ENCODE peak calls at places on chromosome 17, in five cellular contexts. One of them, this sample, is unnamed.
A peak's percentile ranks its signal among the peaks of the same experiment; 100 is the strongest.

GRCh38 chr17:1154704-1155103 is 25.1 kb downstream of the ABR start:
- DNase-seq in HT1080: no peak
- DNase-seq in DMS53: no peak
- DNase-seq in fibroblast of lung: no peak
- DNase-seq in CD4-positive, alpha-beta T cell: no peak
- DNase-seq in this sample: no peak

GRCh38 chr17:40303009-40303657 is 5.8 kb upstream of the RARA start:
- DNase-seq in HT1080: peak; percentile 66
- DNase-seq in DMS53: peak; percentile 67
- DNase-seq in fibroblast of lung: peak; percentile 85
- DNase-seq in CD4-positive, alpha-beta T cell: no peak
- DNase-seq in this sample: peak; percentile 48

GRCh38 chr17:83078378-83079339 is 750 bp upstream of the METRNL start:
- DNase-seq in HT1080: no peak
- DNase-seq in DMS53: peak; percentile 60
- DNase-seq in fibroblast of lung: no peak
- DNase-seq in CD4-positive, alpha-beta T cell: no peak
- DNase-seq in this sample: no peak

GRCh38 chr17:4477286-4477791 is 21.3 kb upstream of the SPNS2 start:
- DNase-seq in HT1080: no peak
- DNase-seq in DMS53: no peak
- DNase-seq in fibroblast of lung: no peak
- DNase-seq in CD4-positive, alpha-beta T cell: no peak
- DNase-seq in this sample: no peak

GRCh38 chr17:11986939-11987329 is 10.3 kb downstream of the ZNF18 start:
- DNase-seq in HT1080: peak; percentile 54
- DNase-seq in DMS53: peak; percentile 42
- DNase-seq in fibroblast of lung: peak; percentile 71
- DNase-seq in CD4-positive, alpha-beta T cell: no peak
- DNase-seq in this sample: peak; percentile 35

GRCh38 chr17:34306466-34306865 is 12.8 kb upstream of the CCL8 start:
- DNase-seq in HT1080: peak; percentile 44
- DNase-seq in DMS53: no peak
- DNase-seq in fibroblast of lung: peak; percentile 70
- DNase-seq in CD4-positive, alpha-beta T cell: no peak
- DNase-seq in this sample: peak; percentile 47

GRCh38 chr17:79937435-79937870 is 98.2 kb upstream of the CBX4 start:
- DNase-seq in HT1080: no peak
- DNase-seq in DMS53: no peak
- DNase-seq in fibroblast of lung: no peak
- DNase-seq in CD4-positive, alpha-beta T cell: no peak
- DNase-seq in this sample: no peak

GRCh38 chr17:17416007-17416399 is 60.8 kb upstream of the MED9 start:
- DNase-seq in HT1080: peak; percentile 88
- DNase-seq in DMS53: peak; percentile 95
- DNase-seq in fibroblast of lung: peak; percentile 86
- DNase-seq in CD4-positive, alpha-beta T cell: no peak
- DNase-seq in this sample: peak; percentile 14

GRCh38 chr17:42286411-42287295 is 1.6 kb upstream of the STAT5A start:
- DNase-seq in HT1080: no peak
- DNase-seq in DMS53: no peak
- DNase-seq in fibroblast of lung: no peak
- DNase-seq in CD4-positive, alpha-beta T cell: no peak
- DNase-seq in this sample: no peak

GRCh38 chr17:61616783-61617182 is 25.8 kb upstream of the NACA2 start:
- DNase-seq in HT1080: no peak
- DNase-seq in DMS53: no peak
- DNase-seq in fibroblast of lung: no peak
- DNase-seq in CD4-positive, alpha-beta T cell: no peak
- DNase-seq in this sample: no peak

GRCh38 chr17:8287651-8288335 is 677 bp upstream of the RANGRF start:
- DNase-seq in HT1080: no peak
- DNase-seq in DMS53: peak; percentile 79
- DNase-seq in fibroblast of lung: no peak
- DNase-seq in CD4-positive, alpha-beta T cell: no peak
- DNase-seq in this sample: no peak